ENCODE peak calls at places on chromosomes 12 and 14, in ten cellular contexts. One of them, this sample, is unnamed.

GRCh38 chr12:64469455-64470142 is 17.7 kb downstream of the TBK1 start:
- DNase-seq in cardiac fibroblast: no peak
- DNase-seq in right lobe of liver: no peak
- DNase-seq in astrocyte: no peak
- DNase-seq in A549: no peak
- DNase-seq in GM23338: no peak
- DNase-seq in WERI-Rb-1: no peak
- DNase-seq in kidney epithelial cell: no peak
- DNase-seq in progenitor cell of endocrine pancreas: no peak
- DNase-seq in HFFc6: no peak
- DNase-seq in this sample: no peak

GRCh38 chr12:111121840-111122239 is 201.5 kb upstream of the MYL2 start:
- DNase-seq in cardiac fibroblast: no peak
- DNase-seq in right lobe of liver: no peak
- DNase-seq in astrocyte: no peak
- DNase-seq in A549: no peak
- DNase-seq in GM23338: peak
- DNase-seq in WERI-Rb-1: peak
- DNase-seq in kidney epithelial cell: no peak
- DNase-seq in progenitor cell of endocrine pancreas: no peak
- DNase-seq in HFFc6: no peak
- DNase-seq in this sample: no peak

GRCh38 chr12:11067514-11067913 is 5.4 kb upstream of the TAS2R46 start:
- DNase-seq in cardiac fibroblast: peak
- DNase-seq in right lobe of liver: peak
- DNase-seq in astrocyte: peak
- DNase-seq in A549: no peak
- DNase-seq in GM23338: no peak
- DNase-seq in WERI-Rb-1: no peak
- DNase-seq in kidney epithelial cell: no peak
- DNase-seq in progenitor cell of endocrine pancreas: no peak
- DNase-seq in HFFc6: no peak
- DNase-seq in this sample: peak

GRCh38 chr12:43676183-43676813 is 82.3 kb downstream of the PUS7L start:
- DNase-seq in cardiac fibroblast: peak
- DNase-seq in right lobe of liver: no peak
- DNase-seq in astrocyte: no peak
- DNase-seq in A549: peak
- DNase-seq in GM23338: peak
- DNase-seq in WERI-Rb-1: peak
- DNase-seq in kidney epithelial cell: no peak
- DNase-seq in progenitor cell of endocrine pancreas: no peak
- DNase-seq in HFFc6: no peak
- DNase-seq in this sample: no peak

GRCh38 chr12:52865090-52865944 is 16.5 kb upstream of the KRT78 start:
- DNase-seq in cardiac fibroblast: peak
- DNase-seq in right lobe of liver: peak
- DNase-seq in astrocyte: peak
- DNase-seq in A549: peak
- DNase-seq in GM23338: peak
- DNase-seq in WERI-Rb-1: peak
- DNase-seq in kidney epithelial cell: no peak
- DNase-seq in progenitor cell of endocrine pancreas: peak
- DNase-seq in HFFc6: peak
- DNase-seq in this sample: no peak

GRCh38 chr14:72291908-72292688 is 359.9 kb downstream of the RGS6 start:
- DNase-seq in cardiac fibroblast: peak
- DNase-seq in right lobe of liver: no peak
- DNase-seq in astrocyte: peak
- DNase-seq in A549: peak
- DNase-seq in GM23338: peak
- DNase-seq in WERI-Rb-1: peak
- DNase-seq in kidney epithelial cell: peak
- DNase-seq in progenitor cell of endocrine pancreas: peak
- DNase-seq in HFFc6: peak
- DNase-seq in this sample: no peak

GRCh38 chr14:64811676-64812075 is 68.0 kb downstream of the SPTB start:
- DNase-seq in cardiac fibroblast: no peak
- DNase-seq in right lobe of liver: no peak
- DNase-seq in astrocyte: peak
- DNase-seq in A549: no peak
- DNase-seq in GM23338: no peak
- DNase-seq in WERI-Rb-1: no peak
- DNase-seq in kidney epithelial cell: no peak
- DNase-seq in progenitor cell of endocrine pancreas: no peak
- DNase-seq in HFFc6: no peak
- DNase-seq in this sample: no peak

GRCh38 chr12:32053881-32054624 is 52.6 kb upstream of the BICD1 start:
- DNase-seq in cardiac fibroblast: no peak
- DNase-seq in right lobe of liver: no peak
- DNase-seq in astrocyte: no peak
- DNase-seq in A549: peak
- DNase-seq in GM23338: no peak
- DNase-seq in WERI-Rb-1: no peak
- DNase-seq in kidney epithelial cell: no peak
- DNase-seq in progenitor cell of endocrine pancreas: no peak
- DNase-seq in HFFc6: peak
- DNase-seq in this sample: no peak

GRCh38 chr14:106276326-106277267 is 750.2 kb downstream of the TMEM121 start:
- DNase-seq in cardiac fibroblast: no peak
- DNase-seq in right lobe of liver: no peak
- DNase-seq in astrocyte: no peak
- DNase-seq in A549: no peak
- DNase-seq in GM23338: no peak
- DNase-seq in WERI-Rb-1: no peak
- DNase-seq in kidney epithelial cell: no peak
- DNase-seq in progenitor cell of endocrine pancreas: no peak
- DNase-seq in HFFc6: no peak
- DNase-seq in this sample: no peak

GRCh38 chr12:49946086-49946485 is 4.5 kb upstream of the AQP2 start:
- DNase-seq in cardiac fibroblast: no peak
- DNase-seq in right lobe of liver: no peak
- DNase-seq in astrocyte: no peak
- DNase-seq in A549: no peak
- DNase-seq in GM23338: peak
- DNase-seq in WERI-Rb-1: no peak
- DNase-seq in kidney epithelial cell: no peak
- DNase-seq in progenitor cell of endocrine pancreas: no peak
- DNase-seq in HFFc6: no peak
- DNase-seq in this sample: no peak

GRCh38 chr14:91418387-91419043 is 895 bp upstream of the CCDC88C start:
- DNase-seq in cardiac fibroblast: peak
- DNase-seq in right lobe of liver: peak
- DNase-seq in astrocyte: no peak
- DNase-seq in A549: peak
- DNase-seq in GM23338: peak
- DNase-seq in WERI-Rb-1: peak
- DNase-seq in kidney epithelial cell: no peak
- DNase-seq in progenitor cell of endocrine pancreas: peak
- DNase-seq in HFFc6: peak
- DNase-seq in this sample: no peak

GRCh38 chr14:102363182-102363952 is 626 bp downstream of the TECPR2 start:
- DNase-seq in cardiac fibroblast: peak
- DNase-seq in right lobe of liver: no peak
- DNase-seq in astrocyte: peak
- DNase-seq in A549: peak
- DNase-seq in GM23338: peak
- DNase-seq in WERI-Rb-1: peak
- DNase-seq in kidney epithelial cell: no peak
- DNase-seq in progenitor cell of endocrine pancreas: no peak
- DNase-seq in HFFc6: peak
- DNase-seq in this sample: no peak

GRCh38 chr14:104985675-104986486 is at the start of gene CLBA1:
- DNase-seq in cardiac fibroblast: peak
- DNase-seq in right lobe of liver: peak
- DNase-seq in astrocyte: peak
- DNase-seq in A549: peak
- DNase-seq in GM23338: peak
- DNase-seq in WERI-Rb-1: peak
- DNase-seq in kidney epithelial cell: no peak
- DNase-seq in progenitor cell of endocrine pancreas: peak
- DNase-seq in HFFc6: peak
- DNase-seq in this sample: peak

GRCh38 chr14:38958589-38958988 is 144.4 kb downstream of the SEC23A start:
- DNase-seq in cardiac fibroblast: no peak
- DNase-seq in right lobe of liver: no peak
- DNase-seq in astrocyte: peak
- DNase-seq in A549: no peak
- DNase-seq in GM23338: no peak
- DNase-seq in WERI-Rb-1: no peak
- DNase-seq in kidney epithelial cell: no peak
- DNase-seq in progenitor cell of endocrine pancreas: no peak
- DNase-seq in HFFc6: no peak
- DNase-seq in this sample: peak

GRCh38 chr12:26055087-26055486 is 69.8 kb downstream of the BHLHE41 start:
- DNase-seq in cardiac fibroblast: no peak
- DNase-seq in right lobe of liver: no peak
- DNase-seq in astrocyte: no peak
- DNase-seq in A549: no peak
- DNase-seq in GM23338: no peak
- DNase-seq in WERI-Rb-1: no peak
- DNase-seq in kidney epithelial cell: no peak
- DNase-seq in progenitor cell of endocrine pancreas: no peak
- DNase-seq in HFFc6: no peak
- DNase-seq in this sample: no peak

GRCh38 chr12:26062006-26062405 is 62.8 kb downstream of the BHLHE41 start:
- DNase-seq in cardiac fibroblast: no peak
- DNase-seq in right lobe of liver: no peak
- DNase-seq in astrocyte: no peak
- DNase-seq in A549: no peak
- DNase-seq in GM23338: no peak
- DNase-seq in WERI-Rb-1: no peak
- DNase-seq in kidney epithelial cell: no peak
- DNase-seq in progenitor cell of endocrine pancreas: no peak
- DNase-seq in HFFc6: no peak
- DNase-seq in this sample: no peak

GRCh38 chr12:26058818-26059217 is 66.0 kb downstream of the BHLHE41 start:
- DNase-seq in cardiac fibroblast: no peak
- DNase-seq in right lobe of liver: no peak
- DNase-seq in astrocyte: peak
- DNase-seq in A549: no peak
- DNase-seq in GM23338: no peak
- DNase-seq in WERI-Rb-1: no peak
- DNase-seq in kidney epithelial cell: no peak
- DNase-seq in progenitor cell of endocrine pancreas: no peak
- DNase-seq in HFFc6: no peak
- DNase-seq in this sample: no peak

GRCh38 chr12:26056335-26056734 is 68.5 kb downstream of the BHLHE41 start:
- DNase-seq in cardiac fibroblast: peak
- DNase-seq in right lobe of liver: no peak
- DNase-seq in astrocyte: peak
- DNase-seq in A549: peak
- DNase-seq in GM23338: no peak
- DNase-seq in WERI-Rb-1: no peak
- DNase-seq in kidney epithelial cell: peak
- DNase-seq in progenitor cell of endocrine pancreas: no peak
- DNase-seq in HFFc6: no peak
- DNase-seq in this sample: peak

GRCh38 chr12:26058308-26058707 is 66.5 kb downstream of the BHLHE41 start:
- DNase-seq in cardiac fibroblast: no peak
- DNase-seq in right lobe of liver: no peak
- DNase-seq in astrocyte: peak
- DNase-seq in A549: peak
- DNase-seq in GM23338: peak
- DNase-seq in WERI-Rb-1: no peak
- DNase-seq in kidney epithelial cell: no peak
- DNase-seq in progenitor cell of endocrine pancreas: no peak
- DNase-seq in HFFc6: no peak
- DNase-seq in this sample: no peak
- TF ChIP-seq CTCF in cardiac fibroblast: no peak
- TF ChIP-seq CTCF in right lobe of liver: no peak
- TF ChIP-seq CTCF in astrocyte: no peak
- TF ChIP-seq CTCF in A549: no peak
- TF ChIP-seq CTCF in GM23338: peak
- TF ChIP-seq CTCF in WERI-Rb-1: peak
- TF ChIP-seq CTCF in kidney epithelial cell: no peak
- TF ChIP-seq CTCF in progenitor cell of endocrine pancreas: peak
- TF ChIP-seq CTCF in HFFc6: peak
- TF ChIP-seq CTCF in this sample: peak

GRCh38 chr12:131827961-131828534 is at the start of gene MMP17:
- DNase-seq in cardiac fibroblast: peak
- DNase-seq in right lobe of liver: no peak
- DNase-seq in astrocyte: peak
- DNase-seq in A549: peak
- DNase-seq in GM23338: peak
- DNase-seq in WERI-Rb-1: peak
- DNase-seq in kidney epithelial cell: no peak
- DNase-seq in progenitor cell of endocrine pancreas: no peak
- DNase-seq in HFFc6: no peak
- DNase-seq in this sample: no peak
- TF ChIP-seq CTCF in cardiac fibroblast: no peak
- TF ChIP-seq CTCF in right lobe of liver: no peak
- TF ChIP-seq CTCF in astrocyte: no peak
- TF ChIP-seq CTCF in A549: peak
- TF ChIP-seq CTCF in GM23338: no peak
- TF ChIP-seq CTCF in WERI-Rb-1: peak
- TF ChIP-seq CTCF in kidney epithelial cell: no peak
- TF ChIP-seq CTCF in progenitor cell of endocrine pancreas: peak
- TF ChIP-seq CTCF in HFFc6: peak
- TF ChIP-seq CTCF in this sample: no peak

GRCh38 chr12:24027352-24027751 is 77.9 kb upstream of the SOX5 start:
- DNase-seq in cardiac fibroblast: no peak
- DNase-seq in right lobe of liver: no peak
- DNase-seq in astrocyte: no peak
- DNase-seq in A549: no peak
- DNase-seq in GM23338: peak
- DNase-seq in WERI-Rb-1: no peak
- DNase-seq in kidney epithelial cell: no peak
- DNase-seq in progenitor cell of endocrine pancreas: no peak
- DNase-seq in HFFc6: no peak
- DNase-seq in this sample: no peak
- TF ChIP-seq CTCF in cardiac fibroblast: no peak
- TF ChIP-seq CTCF in right lobe of liver: no peak
- TF ChIP-seq CTCF in astrocyte: no peak
- TF ChIP-seq CTCF in A549: no peak
- TF ChIP-seq CTCF in GM23338: peak
- TF ChIP-seq CTCF in WERI-Rb-1: peak
- TF ChIP-seq CTCF in kidney epithelial cell: no peak
- TF ChIP-seq CTCF in progenitor cell of endocrine pancreas: peak
- TF ChIP-seq CTCF in HFFc6: no peak
- TF ChIP-seq CTCF in this sample: no peak

GRCh38 chr12:6494968-6495367 is 1.1 kb downstream of the NCAPD2 start:
- DNase-seq in cardiac fibroblast: peak
- DNase-seq in right lobe of liver: no peak
- DNase-seq in astrocyte: no peak
- DNase-seq in A549: no peak
- DNase-seq in GM23338: no peak
- DNase-seq in WERI-Rb-1: no peak
- DNase-seq in kidney epithelial cell: no peak
- DNase-seq in progenitor cell of endocrine pancreas: no peak
- DNase-seq in HFFc6: no peak
- DNase-seq in this sample: no peak

DNA sequence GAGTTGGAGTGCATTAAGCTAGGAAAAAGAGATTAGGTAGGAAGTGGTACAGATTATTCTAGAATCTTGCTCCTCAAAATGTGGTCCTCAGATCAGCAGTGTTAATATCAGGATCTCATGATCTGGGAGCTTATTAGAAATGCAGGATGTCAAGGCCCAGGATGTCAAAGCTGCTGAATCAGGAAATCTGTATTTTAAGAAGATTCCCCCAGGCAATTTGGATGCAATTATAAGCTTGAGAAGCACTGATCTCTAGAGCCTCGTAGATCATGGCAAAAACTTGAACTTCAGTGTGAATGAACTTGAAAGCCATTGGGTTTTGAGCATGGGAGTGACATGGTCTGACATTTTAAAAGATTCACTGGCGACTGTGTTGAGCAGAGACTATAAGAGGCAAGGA is 6.6 kb downstream of the NCAPD2 start:
- DNase-seq in cardiac fibroblast: no peak
- DNase-seq in right lobe of liver: no peak
- DNase-seq in astrocyte: no peak
- DNase-seq in A549: no peak
- DNase-seq in GM23338: no peak
- DNase-seq in WERI-Rb-1: no peak
- DNase-seq in kidney epithelial cell: no peak
- DNase-seq in progenitor cell of endocrine pancreas: no peak
- DNase-seq in HFFc6: no peak
- DNase-seq in this sample: no peak
- TF ChIP-seq CTCF in cardiac fibroblast: no peak
- TF ChIP-seq CTCF in right lobe of liver: no peak
- TF ChIP-seq CTCF in astrocyte: no peak
- TF ChIP-seq CTCF in A549: no peak
- TF ChIP-seq CTCF in GM23338: no peak
- TF ChIP-seq CTCF in WERI-Rb-1: no peak
- TF ChIP-seq CTCF in kidney epithelial cell: no peak
- TF ChIP-seq CTCF in progenitor cell of endocrine pancreas: no peak
- TF ChIP-seq CTCF in HFFc6: no peak
- TF ChIP-seq CTCF in this sample: no peak